ENCODE peak calls at places on chromosomes 11 and 22, in seven cellular contexts. One of them, this sample, is unnamed.

GRCh38 chr11:119791047-119791446 is 62.0 kb upstream of the NECTIN1 start:
- DNase-seq in psoas muscle: no peak
- DNase-seq in BJ: no peak
- DNase-seq in thyroid gland: no peak
- DNase-seq in mesenchymal stem cell: no peak
- DNase-seq in left lung: peak
- DNase-seq in GM23248: no peak
- DNase-seq in this sample: no peak

GRCh38 chr11:8337396-8337795 is 73.7 kb upstream of the LMO1 start:
- DNase-seq in left lung: no peak
- DNase-seq in psoas muscle: no peak
- DNase-seq in GM23248: no peak
- DNase-seq in thyroid gland: no peak
- DNase-seq in mesenchymal stem cell: no peak
- DNase-seq in BJ: no peak
- DNase-seq in this sample: no peak

GRCh38 chr22:29463487-29464088 is 16.4 kb upstream of the NEFH start:
- DNase-seq in mesenchymal stem cell: no peak
- DNase-seq in BJ: no peak
- DNase-seq in left lung: no peak
- DNase-seq in psoas muscle: no peak
- DNase-seq in thyroid gland: no peak
- DNase-seq in GM23248: no peak
- DNase-seq in this sample: no peak

GRCh38 chr22:45548991-45549736 is 46.5 kb downstream of the FBLN1 start:
- DNase-seq in mesenchymal stem cell: peak
- DNase-seq in BJ: peak
- DNase-seq in psoas muscle: peak
- DNase-seq in left lung: peak
- DNase-seq in GM23248: peak
- DNase-seq in thyroid gland: no peak
- DNase-seq in this sample: peak

GRCh38 chr11:60924110-60924905 is at the start of gene TMEM132A:
- DNase-seq in BJ: no peak
- DNase-seq in GM23248: peak
- DNase-seq in left lung: peak
- DNase-seq in psoas muscle: peak
- DNase-seq in thyroid gland: peak
- DNase-seq in mesenchymal stem cell: peak
- DNase-seq in this sample: peak

GRCh38 chr22:39234867-39235687 is 9.7 kb downstream of the PDGFB start:
- DNase-seq in mesenchymal stem cell: no peak
- DNase-seq in thyroid gland: peak
- DNase-seq in BJ: no peak
- DNase-seq in GM23248: no peak
- DNase-seq in left lung: peak
- DNase-seq in psoas muscle: peak
- DNase-seq in this sample: no peak

GRCh38 chr11:64298966-64299846 is 952 bp upstream of the CATSPERZ start:
- DNase-seq in BJ: no peak
- DNase-seq in GM23248: peak
- DNase-seq in mesenchymal stem cell: no peak
- DNase-seq in left lung: no peak
- DNase-seq in thyroid gland: peak
- DNase-seq in psoas muscle: peak
- DNase-seq in this sample: no peak

GRCh38 chr22:18077087-18077638 is 627 bp upstream of the PEX26 start:
- DNase-seq in psoas muscle: no peak
- DNase-seq in thyroid gland: no peak
- DNase-seq in GM23248: no peak
- DNase-seq in mesenchymal stem cell: no peak
- DNase-seq in left lung: no peak
- DNase-seq in BJ: no peak
- DNase-seq in this sample: no peak

GRCh38 chr11:86486261-86487030 is 111.8 kb downstream of the CCDC81 start:
- DNase-seq in psoas muscle: peak
- DNase-seq in left lung: no peak
- DNase-seq in GM23248: no peak
- DNase-seq in BJ: no peak
- DNase-seq in mesenchymal stem cell: no peak
- DNase-seq in thyroid gland: no peak
- DNase-seq in this sample: no peak

GRCh38 chr22:32203181-32204105 is 1.4 kb downstream of the RFPL2 start:
- DNase-seq in mesenchymal stem cell: no peak
- DNase-seq in psoas muscle: peak
- DNase-seq in left lung: no peak
- DNase-seq in GM23248: no peak
- DNase-seq in thyroid gland: no peak
- DNase-seq in BJ: no peak
- DNase-seq in this sample: no peak

GRCh38 chr22:38423512-38424503 is 31.2 kb downstream of the KCNJ4 start:
- DNase-seq in thyroid gland: no peak
- DNase-seq in psoas muscle: no peak
- DNase-seq in GM23248: no peak
- DNase-seq in mesenchymal stem cell: no peak
- DNase-seq in BJ: no peak
- DNase-seq in left lung: no peak
- DNase-seq in this sample: no peak

GRCh38 chr11:57552479-57552878 is 15.0 kb downstream of the UBE2L6 start:
- DNase-seq in psoas muscle: no peak
- DNase-seq in mesenchymal stem cell: no peak
- DNase-seq in thyroid gland: no peak
- DNase-seq in GM23248: no peak
- DNase-seq in BJ: no peak
- DNase-seq in left lung: no peak
- DNase-seq in this sample: no peak

GRCh38 chr11:66314561-66315497 is 2.0 kb downstream of the CD248 start:
- DNase-seq in mesenchymal stem cell: no peak
- DNase-seq in psoas muscle: peak
- DNase-seq in GM23248: peak
- DNase-seq in BJ: no peak
- DNase-seq in thyroid gland: no peak
- DNase-seq in left lung: no peak
- DNase-seq in this sample: no peak

GRCh38 chr11:66317322-66317765 is 500 bp upstream of the CD248 start:
- DNase-seq in thyroid gland: peak
- DNase-seq in left lung: no peak
- DNase-seq in psoas muscle: peak
- DNase-seq in mesenchymal stem cell: peak
- DNase-seq in BJ: no peak
- DNase-seq in GM23248: peak
- DNase-seq in this sample: no peak

GRCh38 chr11:66316849-66317251 is at the start of gene CD248:
- DNase-seq in left lung: peak
- DNase-seq in BJ: no peak
- DNase-seq in GM23248: peak
- DNase-seq in thyroid gland: peak
- DNase-seq in mesenchymal stem cell: peak
- DNase-seq in psoas muscle: peak
- DNase-seq in this sample: peak

GRCh38 chr11:66315498-66315885 is 1.4 kb downstream of the CD248 start:
- DNase-seq in BJ: no peak
- DNase-seq in left lung: no peak
- DNase-seq in mesenchymal stem cell: no peak
- DNase-seq in psoas muscle: no peak
- DNase-seq in GM23248: peak
- DNase-seq in thyroid gland: no peak
- DNase-seq in this sample: no peak

GRCh38 chr11:66315921-66316811 is 678 bp downstream of the CD248 start:
- DNase-seq in GM23248: peak
- DNase-seq in BJ: no peak
- DNase-seq in mesenchymal stem cell: no peak
- DNase-seq in thyroid gland: no peak
- DNase-seq in psoas muscle: peak
- DNase-seq in left lung: no peak
- DNase-seq in this sample: no peak
- H3K4me3 ChIP-seq in GM23248: peak
- H3K4me3 ChIP-seq in BJ: peak
- H3K4me3 ChIP-seq in mesenchymal stem cell: peak
- H3K4me3 ChIP-seq in thyroid gland: peak
- H3K4me3 ChIP-seq in psoas muscle: peak
- H3K4me3 ChIP-seq in left lung: peak
- H3K4me3 ChIP-seq in this sample: peak

GRCh38 chr11:62613275-62613864 is 313 bp downstream of the ROM1 start:
- DNase-seq in thyroid gland: no peak
- DNase-seq in BJ: no peak
- DNase-seq in left lung: no peak
- DNase-seq in mesenchymal stem cell: no peak
- DNase-seq in GM23248: peak
- DNase-seq in psoas muscle: no peak
- DNase-seq in this sample: no peak
- H3K4me3 ChIP-seq in thyroid gland: no peak
- H3K4me3 ChIP-seq in BJ: no peak
- H3K4me3 ChIP-seq in left lung: peak
- H3K4me3 ChIP-seq in mesenchymal stem cell: peak
- H3K4me3 ChIP-seq in GM23248: no peak
- H3K4me3 ChIP-seq in psoas muscle: peak
- H3K4me3 ChIP-seq in this sample: no peak

DNA sequence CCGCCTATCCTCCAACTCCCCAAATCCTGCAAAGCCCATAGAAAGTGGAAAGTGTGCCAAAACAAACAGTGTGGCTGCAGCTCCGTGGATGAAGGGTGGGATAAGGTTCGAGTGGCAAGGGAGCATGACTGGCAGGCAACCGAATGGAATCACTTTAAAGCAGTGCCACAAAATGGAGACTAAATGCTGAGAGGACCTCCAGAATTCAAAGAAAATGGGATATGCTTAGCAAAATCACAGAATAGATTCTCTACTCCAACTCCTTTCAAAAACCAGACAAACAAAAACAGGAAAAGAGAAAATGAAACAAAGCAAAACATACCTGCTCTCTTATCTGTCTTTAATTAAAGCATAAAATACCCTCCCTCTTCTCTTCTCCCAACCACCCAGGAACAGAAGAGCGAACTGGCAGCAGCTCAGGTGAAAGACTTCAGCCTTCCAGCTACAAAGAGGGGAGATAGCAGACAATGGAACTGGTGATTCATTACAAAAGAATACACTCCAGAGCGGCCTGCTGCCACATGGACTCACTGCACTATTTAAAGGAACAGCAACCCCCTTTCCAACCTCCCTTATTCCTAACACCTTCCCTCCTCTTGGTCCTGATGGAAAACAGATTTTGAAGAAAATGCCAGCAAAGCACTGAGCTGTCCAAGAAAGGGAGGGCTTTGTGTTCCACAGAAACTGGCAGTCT is 118.5 kb downstream of the APOL5 start:
- DNase-seq in mesenchymal stem cell: peak
- DNase-seq in GM23248: peak
- DNase-seq in thyroid gland: peak
- DNase-seq in psoas muscle: no peak
- DNase-seq in BJ: peak
- DNase-seq in left lung: peak
- DNase-seq in this sample: peak
- H3K4me3 ChIP-seq in mesenchymal stem cell: peak
- H3K4me3 ChIP-seq in GM23248: peak
- H3K4me3 ChIP-seq in thyroid gland: peak
- H3K4me3 ChIP-seq in psoas muscle: peak
- H3K4me3 ChIP-seq in BJ: peak
- H3K4me3 ChIP-seq in left lung: peak
- H3K4me3 ChIP-seq in this sample: peak

GRCh38 chr11:129453293-129453721 is 77.7 kb downstream of the BARX2 start:
- DNase-seq in psoas muscle: no peak
- DNase-seq in BJ: no peak
- DNase-seq in thyroid gland: no peak
- DNase-seq in GM23248: no peak
- DNase-seq in mesenchymal stem cell: no peak
- DNase-seq in left lung: no peak
- DNase-seq in this sample: no peak
- H3K4me3 ChIP-seq in psoas muscle: no peak
- H3K4me3 ChIP-seq in BJ: no peak
- H3K4me3 ChIP-seq in thyroid gland: no peak
- H3K4me3 ChIP-seq in GM23248: no peak
- H3K4me3 ChIP-seq in mesenchymal stem cell: no peak
- H3K4me3 ChIP-seq in left lung: no peak
- H3K4me3 ChIP-seq in this sample: no peak

GRCh38 chr11:65546217-65546958 is 11.8 kb downstream of the LTBP3 start:
- DNase-seq in GM23248: no peak
- DNase-seq in psoas muscle: peak
- DNase-seq in mesenchymal stem cell: peak
- DNase-seq in left lung: peak
- DNase-seq in thyroid gland: peak
- DNase-seq in BJ: no peak
- DNase-seq in this sample: no peak
- H3K4me3 ChIP-seq in GM23248: no peak
- H3K4me3 ChIP-seq in psoas muscle: no peak
- H3K4me3 ChIP-seq in mesenchymal stem cell: no peak
- H3K4me3 ChIP-seq in left lung: peak
- H3K4me3 ChIP-seq in thyroid gland: peak
- H3K4me3 ChIP-seq in BJ: no peak
- H3K4me3 ChIP-seq in this sample: no peak

This sample was measured in astrocyte of the spinal cord.